ENCODE peak calls at places on chromosomes 1 and 21, in four cellular contexts. E, I, F and L are unnamed samples.

GRCh38 chr1:55127827-55128343 is 87.3 kb downstream of the USP24 start:
- DNase-seq in E (peak; percentile 78), I (peak; percentile 48), F (no peak), L (no peak)

GRCh38 chr1:21293537-21294265 is 3.4 kb upstream of the ECE1 start:
- DNase-seq in E (no peak), I (peak; percentile 86), F (no peak), L (no peak)

GRCh38 chr1:238606896-238607295 is 716.2 kb upstream of the ZP4 start:
- DNase-seq in E (peak; percentile 91), I (no peak), F (no peak), L (no peak)

GRCh38 chr1:38076038-38076437 is 29.4 kb upstream of the POU3F1 start:
- DNase-seq in E (no peak), I (no peak), F (no peak), L (no peak)

GRCh38 chr1:26535201-26535600 is 5.6 kb downstream of the RPS6KA1 start:
- DNase-seq in E (no peak), I (no peak), F (no peak), L (no peak)

GRCh38 chr1:18637962-18638817 is 7.5 kb downstream of the PAX7 start:
- DNase-seq in E (no peak), I (no peak), F (no peak), L (no peak)

GRCh38 chr1:23103001-23103879 is 65.4 kb downstream of the LUZP1 start:
- DNase-seq in E (peak; percentile 61), I (peak; percentile 57), F (no peak), L (no peak)

GRCh38 chr1:155961937-155962336 is 16.4 kb downstream of the ARHGEF2 start:
- DNase-seq in E (peak; percentile 100), I (no peak), F (no peak), L (no peak)

GRCh38 chr1:172278478-172278877 is 142.0 kb upstream of the C1orf105 start:
- DNase-seq in E (peak; percentile 37), I (no peak), F (no peak), L (no peak)

GRCh38 chr1:48718116-48718630 is 58.5 kb downstream of the BEND5 start:
- DNase-seq in E (no peak), I (no peak), F (no peak), L (no peak)

GRCh38 chr21:33403128-33403785 is at the start of gene IFNGR2:
- DNase-seq in E (no peak), I (peak; percentile 54), F (no peak), L (peak; percentile 24)

GRCh38 chr1:62687421-62687902 is 724 bp downstream of the DOCK7 start:
- DNase-seq in E (peak; percentile 18), I (peak; percentile 31), F (peak; percentile 60), L (peak; percentile 24)

GRCh38 chr1:234893725-234894630 is 234.7 kb downstream of the TOMM20 start:
- DNase-seq in E (no peak), I (peak; percentile 75), F (no peak), L (peak; percentile 37)

GRCh38 chr1:177471244-177471643 is 300.5 kb downstream of the BRINP2 start:
- DNase-seq in E (no peak), I (no peak), F (no peak), L (no peak)

GRCh38 chr1:156816561-156817328 is at the start of gene SH2D2A:
- DNase-seq in E (peak; percentile 35), I (peak; percentile 95), F (no peak), L (no peak)

GRCh38 chr1:213724640-213725536 is 262.9 kb upstream of the PROX1 start:
- DNase-seq in E (peak; percentile 67), I (no peak), F (no peak), L (no peak)

GRCh38 chr1:5370321-5370720 is 621.9 kb downstream of the NPHP4 start:
- DNase-seq in E (no peak), I (peak; percentile 24), F (no peak), L (no peak)

GRCh38 chr1:4402032-4402431 is 252.4 kb upstream of the AJAP1 start:
- DNase-seq in E (no peak), I (no peak), F (no peak), L (no peak)

GRCh38 chr21:37555672-37556261 is 189.2 kb downstream of the DYRK1A start:
- DNase-seq in E (no peak), I (no peak), F (no peak), L (no peak)

GRCh38 chr21:35044770-35045538 is 4.1 kb downstream of the RUNX1 start:
- DNase-seq in E (no peak), I (no peak), F (no peak), L (no peak)

GRCh38 chr1:202029171-202029665 is 18.8 kb downstream of the ELF3 start:
- DNase-seq in E (peak; percentile 95), I (no peak), F (peak; percentile 88), L (peak; percentile 37)

GRCh38 chr1:42847721-42848470 is 1.5 kb downstream of the ZNF691 start:
- DNase-seq in E (no peak), I (peak; percentile 18), F (no peak), L (no peak)

GRCh38 chr1:33348194-33348593 is 27.3 kb upstream of the A3GALT2 start:
- DNase-seq in E (peak; percentile 29), I (no peak), F (no peak), L (no peak)

GRCh38 chr1:93613895-93614294 is 67.7 kb downstream of the BCAR3 start:
- DNase-seq in E (no peak), I (no peak), F (no peak), L (no peak)

GRCh38 chr1:220552672-220553258 is 24.8 kb downstream of the MARK1 start:
- DNase-seq in E (no peak), I (no peak), F (no peak), L (no peak)

GRCh38 chr1:182684128-182684828 is at the start of gene RGS8:
- DNase-seq in E (no peak), I (no peak), F (no peak), L (no peak)

GRCh38 chr1:2383576-2383975 is 7.8 kb downstream of the MORN1 start:
- DNase-seq in E (no peak), I (no peak), F (no peak), L (no peak)

GRCh38 chr1:50424045-50424939 is 1.0 kb upstream of the DMRTA2 start:
- DNase-seq in E (peak; percentile 29), I (no peak), F (no peak), L (peak; percentile 6)

GRCh38 chr1:30123036-30123535 is 600.3 kb downstream of the MATN1 start:
- DNase-seq in E (no peak), I (no peak), F (no peak), L (no peak)

GRCh38 chr1:237492359-237492758 is 398.4 kb downstream of the ZP4 start:
- DNase-seq in E (no peak), I (no peak), F (no peak), L (no peak)

GRCh38 chr1:94580367-94581115 is 39.0 kb upstream of the F3 start:
- DNase-seq in E (peak; percentile 10), I (no peak), F (no peak), L (no peak)

GRCh38 chr1:1355376-1355775 is 3.0 kb downstream of the MXRA8 start:
- DNase-seq in E (no peak), I (peak; percentile 31), F (peak; percentile 11), L (peak; percentile 13)